ENCODE peak calls at places on chromosome 1, in ten cellular contexts. O is H1, Q is coronary artery, X is BE2C, H is IMR-90, K is AG10803, E is bronchial epithelial cell, U is cardiac muscle cell, A is cardiac fibroblast, N is fibroblast of the aortic adventitia. G is an unnamed sample.

GRCh38 chr1:43147625-43148319 is 24.3 kb downstream of the EBNA1BP2 start:
- DNase-seq in O (peak), Q (no peak), X (peak), H (peak), K (peak), E (peak), U (peak), A (peak), N (peak), G (peak)

GRCh38 chr1:234368320-234369032 is 4.8 kb upstream of the COA6 start:
- DNase-seq in O (no peak), Q (no peak), X (no peak), H (no peak), K (no peak), E (no peak), U (no peak), A (no peak), N (no peak), G (no peak)

GRCh38 chr1:165129568-165130164 is 226.8 kb downstream of the LMX1A start:
- DNase-seq in O (peak), Q (no peak), X (peak), H (peak), K (peak), E (peak), U (peak), A (peak), N (peak), G (peak)

GRCh38 chr1:85607126-85607912 is 26.8 kb downstream of the CCN1 start:
- DNase-seq in O (peak), Q (no peak), X (no peak), H (peak), K (peak), E (peak), U (peak), A (peak), N (peak), G (peak)

GRCh38 chr1:113998361-113998760 is 19.1 kb downstream of the OLFML3 start:
- DNase-seq in O (no peak), Q (no peak), X (no peak), H (peak), K (peak), E (no peak), U (peak), A (peak), N (no peak), G (no peak)

GRCh38 chr1:62613325-62613727 is 16.0 kb downstream of the ANGPTL3 start:
- DNase-seq in O (no peak), Q (no peak), X (no peak), H (no peak), K (no peak), E (no peak), U (no peak), A (no peak), N (no peak), G (no peak)

GRCh38 chr1:51946300-51946699 is 44.2 kb downstream of the RAB3B start:
- DNase-seq in O (no peak), Q (no peak), X (no peak), H (peak), K (peak), E (peak), U (no peak), A (no peak), N (peak), G (peak)

GRCh38 chr1:14413809-14414208 is 184.7 kb upstream of the KAZN start:
- DNase-seq in O (no peak), Q (no peak), X (no peak), H (peak), K (peak), E (no peak), U (peak), A (peak), N (peak), G (no peak)

GRCh38 chr1:221069956-221070355 is 190.7 kb downstream of the HLX start:
- DNase-seq in O (no peak), Q (no peak), X (no peak), H (no peak), K (no peak), E (no peak), U (no peak), A (no peak), N (no peak), G (no peak)

GRCh38 chr1:153790996-153791855 is 16.0 kb downstream of the SLC27A3 start:
- DNase-seq in O (no peak), Q (no peak), X (no peak), H (peak), K (peak), E (no peak), U (peak), A (peak), N (peak), G (no peak)

GRCh38 chr1:27301582-27302199 is 20.3 kb upstream of the TMEM222 start:
- DNase-seq in O (no peak), Q (no peak), X (no peak), H (no peak), K (no peak), E (no peak), U (no peak), A (no peak), N (no peak), G (no peak)

GRCh38 chr1:117308406-117308916 is 58.8 kb upstream of the MAN1A2 start:
- DNase-seq in O (no peak), Q (no peak), X (no peak), H (no peak), K (no peak), E (no peak), U (no peak), A (no peak), N (no peak), G (no peak)

GRCh38 chr1:38502772-38503171 is 356.8 kb downstream of the RRAGC start:
- DNase-seq in O (peak), Q (no peak), X (peak), H (no peak), K (peak), E (no peak), U (peak), A (peak), N (no peak), G (no peak)

GRCh38 chr1:184792450-184792969 is 37.9 kb upstream of the EDEM3 start:
- DNase-seq in O (no peak), Q (peak), X (no peak), H (peak), K (peak), E (peak), U (peak), A (peak), N (peak), G (peak)

GRCh38 chr1:61642475-61643232 is 82.3 kb downstream of the TM2D1 start:
- DNase-seq in O (no peak), Q (no peak), X (no peak), H (no peak), K (no peak), E (no peak), U (no peak), A (no peak), N (no peak), G (no peak)

GRCh38 chr1:209248649-209249279 is 334.8 kb upstream of the CAMK1G start:
- DNase-seq in O (peak), Q (no peak), X (peak), H (peak), K (peak), E (peak), U (peak), A (peak), N (peak), G (peak)

GRCh38 chr1:67675800-67676199 is 9.2 kb upstream of the GADD45A start:
- DNase-seq in O (no peak), Q (no peak), X (no peak), H (peak), K (peak), E (no peak), U (no peak), A (no peak), N (no peak), G (no peak)

GRCh38 chr1:30819244-30819571 is 61.6 kb upstream of the LAPTM5 start:
- DNase-seq in O (no peak), Q (no peak), X (no peak), H (no peak), K (no peak), E (no peak), U (no peak), A (no peak), N (no peak), G (no peak)

GRCh38 chr1:78797108-78797781 is 147.6 kb downstream of the IFI44 start:
- DNase-seq in O (no peak), Q (no peak), X (no peak), H (no peak), K (no peak), E (no peak), U (no peak), A (no peak), N (no peak), G (no peak)

GRCh38 chr1:29259802-29260441 is 23.6 kb downstream of the PTPRU start:
- DNase-seq in O (peak), Q (no peak), X (peak), H (no peak), K (no peak), E (no peak), U (peak), A (no peak), N (peak), G (peak)
- H3K4me3 ChIP-seq in O (peak), Q (peak), X (peak), H (peak), K (peak), E (peak), U (peak), A (peak), N (peak), G (peak)

GRCh38 chr1:152497273-152497672 is 13.3 kb upstream of the LCE5A start:
- DNase-seq in O (no peak), Q (no peak), X (no peak), H (no peak), K (peak), E (peak), U (peak), A (no peak), N (no peak), G (peak)
- TF ChIP-seq CTCF in O (no peak), Q (no peak), X (peak), H (peak), K (peak), E (peak), U (peak), A (peak), N (peak), G (peak)

DNA sequence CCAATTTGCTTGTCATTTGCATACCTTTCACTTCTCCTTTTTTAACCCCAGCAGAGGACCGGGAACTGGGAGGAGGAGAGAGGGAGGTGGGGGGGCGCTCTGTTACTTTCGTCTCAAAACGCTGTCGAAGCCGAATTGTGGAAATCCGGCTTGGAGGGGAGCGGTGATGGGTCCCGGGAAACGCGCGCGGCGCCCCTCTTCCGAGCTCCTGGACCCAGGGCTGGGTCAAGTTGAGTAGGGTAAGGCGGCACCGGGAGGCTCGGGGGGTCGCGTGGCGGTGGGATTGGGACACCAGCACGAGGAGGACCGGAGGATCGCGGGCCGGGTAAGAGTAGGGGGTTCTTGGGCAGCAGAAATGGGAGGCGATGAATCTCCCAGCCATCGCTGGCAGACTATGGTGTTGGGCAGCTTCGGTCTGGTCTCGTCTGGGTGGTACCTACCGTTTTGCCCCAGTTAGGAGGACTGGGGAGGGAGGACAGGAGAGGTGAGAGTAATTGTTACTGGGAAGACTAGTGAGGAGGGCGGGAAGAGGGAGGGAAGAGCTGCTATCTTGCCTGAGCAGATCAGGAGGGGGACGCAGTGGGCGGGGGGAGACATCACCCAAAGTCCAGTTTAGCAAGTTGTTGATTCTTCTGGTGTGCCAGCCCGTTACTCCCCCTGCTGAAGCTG is 1.4 kb downstream of the PROX1 start:
- DNase-seq in O (peak), Q (no peak), X (peak), H (no peak), K (no peak), E (no peak), U (no peak), A (no peak), N (no peak), G (peak)
- H3K4me3 ChIP-seq in O (peak), Q (peak), X (peak), H (peak), K (peak), E (peak), U (peak), A (peak), N (peak), G (peak)

DNA sequence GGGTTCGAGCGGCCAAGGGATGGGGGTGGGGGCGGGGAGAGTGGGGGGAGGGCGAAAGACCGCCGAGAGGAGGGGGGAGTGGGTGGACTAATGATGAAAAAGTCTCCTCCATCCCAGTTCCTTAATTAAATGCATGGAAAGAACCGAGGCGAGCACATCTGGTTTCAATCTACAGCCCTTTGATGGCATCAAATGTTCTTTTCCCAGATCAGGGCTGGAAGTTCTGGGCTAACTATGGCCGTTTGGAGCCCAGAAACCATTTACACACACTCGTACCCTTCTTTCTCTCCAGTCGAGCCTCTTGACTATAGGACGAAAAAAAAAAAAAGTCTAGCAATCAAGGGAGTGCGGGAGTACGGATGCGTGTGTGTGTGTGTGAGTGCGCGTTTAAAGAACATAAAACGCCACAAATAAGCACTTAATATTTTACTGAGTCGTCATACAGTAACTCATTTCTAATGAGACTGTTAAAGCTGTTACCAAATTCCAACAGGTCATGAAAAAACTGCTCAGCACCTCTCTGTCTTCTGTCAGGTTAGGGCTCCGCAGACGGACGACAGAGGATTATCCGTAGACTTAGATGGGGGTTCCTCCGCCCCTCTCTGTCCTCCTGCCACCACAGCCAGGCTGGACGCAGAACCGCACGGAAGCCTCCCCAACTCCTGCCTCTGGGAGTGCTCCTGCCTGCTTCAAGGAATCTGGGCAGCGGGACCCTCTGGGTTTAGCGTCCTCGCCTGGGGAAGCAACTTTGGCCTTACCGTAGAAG is 2.1 kb upstream of the PRRX1 start:
- DNase-seq in O (peak), Q (no peak), X (no peak), H (peak), K (peak), E (no peak), U (peak), A (peak), N (peak), G (peak)
- TF ChIP-seq CTCF in O (no peak), Q (peak), X (no peak), H (peak), K (peak), E (no peak), U (peak), A (peak), N (peak), G (no peak)

GRCh38 chr1:2025491-2025981 is 6.4 kb downstream of the GABRD start:
- DNase-seq in O (no peak), Q (no peak), X (no peak), H (no peak), K (no peak), E (no peak), U (no peak), A (no peak), N (no peak), G (no peak)
- H3K4me3 ChIP-seq in O (no peak), Q (peak), X (no peak), H (no peak), K (no peak), E (no peak), U (no peak), A (no peak), N (no peak), G (no peak)